ENCODE peak calls at places on chromosomes 4 and X, in five cellular contexts. P is RWPE2, C is stomach, W is thoracic aorta, E is keratinocyte. F is an unnamed sample.
A peak's percentile ranks its signal among the peaks of the same experiment; 100 is the strongest.

GRCh38 chrX:16458208-16458607 is 191.8 kb upstream of the S100G start:
- DNase-seq in C (no peak), W (no peak), E (no peak), P (no peak), F (no peak)

GRCh38 chrX:29693912-29694311 is 521.5 kb upstream of the MAGEB2 start:
- DNase-seq in W (no peak), P (no peak), E (no peak), C (no peak), F (no peak)

GRCh38 chr4:109996531-109996930 is 83.8 kb downstream of the EGF start:
- DNase-seq in P (no peak), W (no peak), E (no peak), C (no peak), F (no peak)

GRCh38 chrX:135384161-135384836 is 37.4 kb upstream of the SMIM10L2A start:
- DNase-seq in C (no peak), E (no peak), P (no peak), W (no peak), F (no peak)

GRCh38 chr4:171478181-171478580 is 335.0 kb upstream of the GALNTL6 start:
- DNase-seq in E (no peak), C (no peak), W (no peak), P (no peak), F (no peak)

GRCh38 chrX:100625985-100626491 is 10.6 kb downstream of the TSPAN6 start:
- DNase-seq in P (no peak), C (no peak), W (no peak), E (no peak), F (no peak)

GRCh38 chrX:29143356-29143755 is 556.1 kb downstream of the IL1RAPL1 start:
- DNase-seq in W (no peak), C (no peak), E (no peak), P (no peak), F (no peak)

GRCh38 chr4:55636622-55636999 is 513 bp upstream of the NMU start:
- DNase-seq in E (no peak), C (no peak), W (no peak), P (no peak), F (no peak)

GRCh38 chr4:83716874-83717273 is 181.0 kb downstream of the GPAT3 start:
- DNase-seq in C (no peak), P (no peak), W (no peak), E (no peak), F (no peak)

GRCh38 chrX:19040373-19040772 is 56.5 kb upstream of the PHKA2 start:
- DNase-seq in P (no peak), E (no peak), W (no peak), C (no peak), F (no peak)

GRCh38 chr4:85929926-85930325 is 429.9 kb downstream of the MAPK10 start:
- DNase-seq in E (no peak), W (no peak), P (no peak), C (peak; percentile 68), F (no peak)

GRCh38 chr4:386708-387105 is 49.1 kb downstream of the ZNF141 start:
- DNase-seq in P (no peak), E (no peak), W (no peak), C (no peak), F (no peak)

GRCh38 chr4:124631760-124632159 is 80.8 kb downstream of the ANKRD50 start:
- DNase-seq in E (peak; percentile 90), W (peak; percentile 21), P (peak; percentile 84), C (peak; percentile 57), F (peak; percentile 89)

GRCh38 chr4:47315346-47315745 is 148.2 kb downstream of the COMMD8 start:
- DNase-seq in P (no peak), E (peak; percentile 4), C (no peak), W (no peak), F (peak; percentile 8)

GRCh38 chr4:25863347-25863784 is 578 bp upstream of the SEL1L3 start:
- DNase-seq in P (no peak), C (peak; percentile 81), W (no peak), E (no peak), F (no peak)

GRCh38 chrX:15848576-15848975 is 6.0 kb downstream of the AP1S2 start:
- DNase-seq in C (no peak), W (no peak), E (no peak), P (no peak), F (no peak)

GRCh38 chr4:127103723-127104122 is 529.0 kb upstream of the INTU start:
- DNase-seq in C (no peak), W (no peak), P (no peak), E (no peak), F (no peak)

GRCh38 chr4:187799735-187800134 is 195.8 kb upstream of the ZFP42 start:
- DNase-seq in E (no peak), P (no peak), W (no peak), C (no peak), F (no peak)

GRCh38 chr4:103998752-103999151 is 279.0 kb upstream of the TACR3 start:
- DNase-seq in P (no peak), W (no peak), C (no peak), E (no peak), F (no peak)

GRCh38 chrX:11239230-11239629 is 54.0 kb upstream of the AMELX start:
- DNase-seq in W (no peak), P (no peak), C (no peak), E (no peak), F (peak; percentile 79)

GRCh38 chr4:41319553-41319952 is 62.8 kb downstream of the UCHL1 start:
- DNase-seq in C (no peak), E (no peak), W (no peak), P (no peak), F (peak; percentile 45)

GRCh38 chr4:2763511-2763967 is 7.4 kb upstream of the TNIP2 start:
- DNase-seq in P (no peak), C (no peak), W (no peak), E (no peak), F (no peak)

GRCh38 chrX:16754019-16754418 is 32.2 kb upstream of the TXLNG start:
- DNase-seq in C (no peak), E (no peak), W (no peak), P (no peak), F (no peak)

GRCh38 chr4:57110635-57111546 is 706 bp upstream of the IGFBP7 start:
- DNase-seq in P (no peak), E (no peak), C (peak; percentile 30), W (no peak), F (no peak)

GRCh38 chr4:100347241-100347640 is 157.0 kb upstream of the DDIT4L start:
- DNase-seq in C (no peak), E (no peak), W (no peak), P (no peak), F (no peak)

GRCh38 chr4:100348472-100348871 is 158.2 kb upstream of the DDIT4L start:
- DNase-seq in W (no peak), P (peak; percentile 89), C (no peak), E (peak; percentile 71), F (peak; percentile 72)
- H3K27ac ChIP-seq in W (no peak overlapping the region), P (peak overlapping the region; percentile 70), C (no peak overlapping the region), E (peak overlapping the region; percentile 91), F (peak overlapping the region; percentile 89)

DNA sequence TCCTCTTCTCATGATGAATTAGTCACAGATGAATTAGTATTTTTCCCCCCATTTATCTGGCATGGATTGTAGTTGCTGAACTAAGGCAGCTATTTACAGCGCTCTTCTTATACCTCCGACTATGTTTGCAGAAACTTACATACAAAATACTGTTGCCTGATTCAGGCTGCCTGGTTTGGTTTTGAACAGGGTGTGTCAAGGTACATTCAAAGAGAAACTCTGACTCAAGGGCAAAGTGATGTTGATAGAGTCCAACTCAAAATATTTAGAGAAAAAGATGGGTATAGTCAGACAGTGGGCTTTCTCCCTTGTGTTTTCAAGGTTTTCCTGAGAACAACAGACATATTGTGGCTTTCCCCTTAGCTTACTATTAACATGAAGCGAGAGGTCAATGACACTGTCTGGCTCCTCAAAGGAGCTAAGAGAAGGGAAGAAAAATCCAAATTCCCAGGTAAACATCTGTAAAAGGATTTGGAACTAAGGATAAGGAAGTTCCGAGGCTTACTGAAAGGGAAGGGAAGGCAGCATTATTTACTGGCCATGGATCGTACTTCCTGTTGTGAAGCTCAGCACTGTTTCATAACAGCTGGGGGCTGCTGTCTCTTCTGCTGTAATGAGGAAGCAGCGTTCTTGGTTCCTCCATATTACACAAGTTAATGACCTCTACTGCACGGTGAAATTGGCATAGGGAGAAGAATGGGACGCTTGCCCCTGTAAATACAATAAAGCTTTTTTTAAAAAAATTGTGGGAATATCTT is 30.9 kb downstream of the FAM9C start:
- DNase-seq in C (no peak), W (no peak), P (no peak), E (no peak), F (no peak)
- H3K27ac ChIP-seq in C (no peak overlapping the region), W (no peak overlapping the region), P (no peak overlapping the region), E (no peak overlapping the region), F (peak overlapping the region; percentile 58)

DNA sequence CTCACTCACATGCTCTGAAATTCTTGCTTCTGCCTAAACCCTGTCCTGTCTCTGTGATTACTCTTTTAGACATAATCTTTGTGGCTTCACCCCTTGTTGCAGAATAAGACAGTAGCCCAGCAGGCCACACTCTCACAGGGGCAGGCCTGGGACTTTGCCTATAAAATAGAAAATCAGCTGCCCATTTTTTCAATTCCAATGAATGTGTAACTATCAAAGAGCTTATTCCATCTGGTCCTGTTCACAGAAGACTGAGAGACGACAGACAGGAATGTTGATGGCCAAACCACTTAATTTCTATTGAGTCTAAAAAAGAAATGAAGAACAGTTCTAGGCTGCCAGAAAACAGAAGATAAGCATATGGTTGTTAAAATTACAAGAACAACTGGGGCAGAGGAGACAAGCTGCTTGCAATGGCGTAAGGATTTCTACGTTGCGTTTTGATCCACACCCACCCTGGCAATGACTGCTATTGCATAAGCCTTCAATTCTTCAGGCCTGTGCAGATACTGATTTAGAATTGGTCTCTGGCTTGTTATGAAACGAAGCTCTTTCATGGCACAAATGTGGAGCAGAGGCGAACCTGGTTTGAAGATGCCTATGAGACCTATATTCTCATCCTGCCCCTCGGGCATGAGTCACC is 37.7 kb upstream of the SORBS2 start:
- DNase-seq in W (no peak), E (no peak), C (no peak), P (no peak), F (no peak)
- H3K27ac ChIP-seq in W (no peak overlapping the region), E (no peak overlapping the region), C (no peak overlapping the region), P (no peak overlapping the region), F (no peak overlapping the region)

GRCh38 chrX:626745-627509 is 3.7 kb upstream of the SHOX start:
- DNase-seq in W (no peak), E (no peak), C (no peak), P (no peak), F (no peak)
- H3K27ac ChIP-seq in W (no peak overlapping the region), E (no peak overlapping the region), C (no peak overlapping the region), P (no peak overlapping the region), F (no peak overlapping the region)

GRCh38 chr4:105887508-105887907 is 7.8 kb upstream of the NPNT start:
- DNase-seq in P (no peak), E (no peak), W (no peak), C (no peak), F (no peak)
- H3K27ac ChIP-seq in P (no peak overlapping the region), E (no peak overlapping the region), W (no peak overlapping the region), C (no peak overlapping the region), F (no peak overlapping the region)

F was measured in epithelial cell of prostate.